ENCODE peak calls at places on chromosomes 7 and 10, in nine cellular contexts. S is AG08396; X is psoas muscle; Y is activated CD4-positive, alpha-beta T cell treated with anti-CD3 and anti-CD28 coated beads, Interleukin-2, amount 50 U/mL, for 48 hours; G is fibroblast of villous mesenchyme; W is nucleus accumbens; A is osteocyte; E is Peyer's patch; D is stimulated activated CD4-positive, alpha-beta T cell treated with anti-CD3 and anti-CD28 coated beads, Interleukin-4, amount 100 ng/mL, for 4 hours. Z is an unnamed sample.

GRCh38 chr10:19788075-19788686 is 28.1 kb upstream of the PLXDC2 start:
- DNase-seq in S (peak), X (no peak), Y (peak), G (peak), W (no peak), A (no peak), E (peak), D (no peak), Z (no peak)

GRCh38 chr7:107627002-107627401 is 33.6 kb upstream of the SLC26A4 start:
- DNase-seq in S (no peak), X (no peak), Y (no peak), G (no peak), W (no peak), A (no peak), E (no peak), D (no peak), Z (no peak)

GRCh38 chr7:28872226-28872625 is 85.9 kb downstream of the TRIL start:
- DNase-seq in S (no peak), X (no peak), Y (no peak), G (no peak), W (no peak), A (no peak), E (no peak), D (no peak), Z (no peak)

GRCh38 chr10:59908808-59909143 is 2.4 kb upstream of the CCDC6 start:
- DNase-seq in S (no peak), X (no peak), Y (no peak), G (no peak), W (no peak), A (no peak), E (no peak), D (no peak), Z (no peak)

GRCh38 chr7:111958889-111959288 is 247.3 kb downstream of the DOCK4 start:
- DNase-seq in S (no peak), X (no peak), Y (no peak), G (no peak), W (peak), A (no peak), E (no peak), D (no peak), Z (no peak)

GRCh38 chr7:46253500-46253899 is 332.4 kb upstream of the IGFBP3 start:
- DNase-seq in S (no peak), X (no peak), Y (no peak), G (no peak), W (no peak), A (no peak), E (no peak), D (no peak), Z (no peak)

GRCh38 chr7:157955383-157955999 is 618.7 kb downstream of the DNAJB6 start:
- DNase-seq in S (no peak), X (no peak), Y (no peak), G (no peak), W (no peak), A (no peak), E (no peak), D (no peak), Z (no peak)

GRCh38 chr10:4708123-4708759 is 117.8 kb upstream of the AKR1E2 start:
- DNase-seq in S (no peak), X (no peak), Y (peak), G (no peak), W (no peak), A (no peak), E (no peak), D (no peak), Z (no peak)

GRCh38 chr10:50511512-50512213 is 112.1 kb downstream of the SGMS1 start:
- DNase-seq in S (no peak), X (no peak), Y (peak), G (peak), W (no peak), A (no peak), E (no peak), D (no peak), Z (no peak)

GRCh38 chr10:124655191-124656112 is 88.7 kb downstream of the FAM53B start:
- DNase-seq in S (no peak), X (no peak), Y (no peak), G (no peak), W (no peak), A (no peak), E (no peak), D (no peak), Z (no peak)

GRCh38 chr7:116610210-116610609 is 61.8 kb upstream of the MET start:
- DNase-seq in S (no peak), X (no peak), Y (no peak), G (peak), W (no peak), A (no peak), E (no peak), D (no peak), Z (no peak)

GRCh38 chr10:71555760-71556159 is 159.0 kb downstream of the CDH23 start:
- DNase-seq in S (no peak), X (no peak), Y (no peak), G (no peak), W (no peak), A (no peak), E (no peak), D (no peak), Z (no peak)

Z was measured in stimulated activated naive B cell treated with anti-CD40 and anti-IgM and Interleukin-4, amounts not matched to agents 10 μg/mL and 1 μg/mL and 100 μg/mL, for 72 hours.